ENCODE peak calls at places on chromosome 17, in eight cellular contexts. C, P, B, J, W, O, F and H are unnamed samples.

GRCh38 chr17:50541916-50542688 is 4.9 kb upstream of the SPATA20 start:
- DNase-seq in C (peak; percentile 69), F (peak; percentile 93), P (peak; percentile 82), O (peak; percentile 77), J (peak; percentile 83), B (peak; percentile 83), W (peak; percentile 92), H (no peak)

GRCh38 chr17:70581459-70581858 is 412.1 kb downstream of the KCNJ2 start:
- DNase-seq in B (no peak), W (no peak), C (no peak), O (no peak), F (no peak), P (no peak), J (no peak), H (no peak)

GRCh38 chr17:36501963-36502362 is 15.5 kb downstream of the ZNHIT3 start:
- DNase-seq in P (no peak), C (no peak), O (no peak), J (no peak), F (no peak), W (no peak), B (no peak), H (no peak)

GRCh38 chr17:63693411-63694113 is 6.4 kb downstream of the LIMD2 start:
- DNase-seq in C (no peak), F (peak; percentile 73), P (no peak), J (no peak), O (no peak), W (no peak), B (no peak), H (no peak)

GRCh38 chr17:19346351-19347255 is 15.9 kb downstream of the B9D1 start:
- DNase-seq in F (no peak), C (no peak), O (no peak), B (no peak), P (no peak), W (no peak), J (peak; percentile 85), H (no peak)

GRCh38 chr17:14474591-14474990 is 173.7 kb downstream of the HS3ST3B1 start:
- DNase-seq in J (no peak), O (no peak), F (no peak), B (no peak), W (no peak), C (no peak), P (no peak), H (no peak)

GRCh38 chr17:41625602-41626001 is 1.2 kb upstream of the KRT17 start:
- DNase-seq in B (no peak), O (no peak), P (no peak), J (no peak), W (no peak), F (no peak), C (no peak), H (no peak)

GRCh38 chr17:52298881-52299280 is 140.4 kb upstream of the CA10 start:
- DNase-seq in O (no peak), J (no peak), C (no peak), W (no peak), P (no peak), F (no peak), B (no peak), H (no peak)

GRCh38 chr17:2394775-2395191 is 6.1 kb downstream of the MNT start:
- DNase-seq in J (no peak), B (no peak), F (peak; percentile 81), C (no peak), W (no peak), O (no peak), P (no peak), H (no peak)

GRCh38 chr17:3381957-3382356 is 4.2 kb downstream of the OR3A2 start:
- DNase-seq in C (no peak), P (no peak), B (no peak), J (no peak), F (no peak), W (no peak), O (no peak), H (no peak)

GRCh38 chr17:64058547-64059115 is 38.2 kb upstream of the ICAM2 start:
- DNase-seq in O (no peak), W (no peak), J (peak; percentile 48), F (peak; percentile 68), C (no peak), P (no peak), B (no peak), H (no peak)

GRCh38 chr17:6786618-6787017 is 10.6 kb downstream of the FBXO39 start:
- DNase-seq in C (no peak), J (peak; percentile 78), P (no peak), B (no peak), O (no peak), F (no peak), W (no peak), H (no peak)

GRCh38 chr17:44959821-44960523 is 8.1 kb downstream of the C1QL1 start:
- DNase-seq in W (no peak), B (no peak), O (no peak), J (no peak), C (peak; percentile 24), P (no peak), F (no peak), H (no peak)

GRCh38 chr17:8153550-8153956 is 1.3 kb upstream of the PER1 start:
- DNase-seq in W (no peak), B (peak; percentile 61), P (no peak), O (peak; percentile 46), F (peak; percentile 86), J (peak; percentile 98), C (no peak), H (no peak)

GRCh38 chr17:82862191-82862590 is 22.4 kb upstream of the ZNF750 start:
- DNase-seq in F (no peak), J (no peak), O (no peak), B (no peak), C (no peak), P (no peak), W (no peak), H (no peak)

GRCh38 chr17:54745862-54746261 is 154.8 kb upstream of the TOM1L1 start:
- DNase-seq in J (no peak), P (no peak), W (no peak), B (no peak), F (no peak), C (no peak), O (no peak), H (no peak)

GRCh38 chr17:2406903-2407790 is 6.3 kb upstream of the MNT start:
- DNase-seq in F (peak; percentile 25), J (peak; percentile 87), W (no peak), P (no peak), O (no peak), B (no peak), C (no peak), H (no peak)

GRCh38 chr17:38447502-38448095 is 19.3 kb downstream of the ARHGAP23 start:
- DNase-seq in F (no peak), P (no peak), J (no peak), W (no peak), B (no peak), O (no peak), C (no peak), H (no peak)

GRCh38 chr17:77649717-77650211 is 308.7 kb upstream of the TNRC6C start:
- DNase-seq in F (no peak), P (no peak), C (no peak), J (no peak), B (no peak), O (no peak), W (no peak), H (no peak)

GRCh38 chr17:76709077-76709950 is 1.5 kb downstream of the MXRA7 start:
- DNase-seq in C (no peak), J (peak; percentile 96), W (no peak), B (peak; percentile 34), P (no peak), O (no peak), F (peak; percentile 76), H (no peak)

GRCh38 chr17:19940722-19941464 is 36.7 kb downstream of the AKAP10 start:
- DNase-seq in J (peak; percentile 76), W (no peak), O (no peak), P (no peak), C (no peak), B (no peak), F (no peak), H (no peak)

GRCh38 chr17:38608648-38609047 is 2.9 kb upstream of the SRCIN1 start:
- DNase-seq in B (no peak), C (no peak), J (no peak), F (peak; percentile 88), W (no peak), P (no peak), O (no peak), H (no peak)

GRCh38 chr17:61405686-61406542 is 6.3 kb downstream of the TBX2 start:
- DNase-seq in W (no peak), B (no peak), J (no peak), C (no peak), O (no peak), P (no peak), F (peak; percentile 70), H (no peak)

GRCh38 chr17:67194134-67194533 is 50.9 kb downstream of the HELZ start:
- DNase-seq in O (no peak), J (peak; percentile 48), C (no peak), F (no peak), P (no peak), W (no peak), B (no peak), H (no peak)